ENCODE peak calls at places on chromosome 18, in four cellular contexts. K is activated CD8-positive, alpha-beta memory T cell treated with anti-CD3 and anti-CD28 coated beads, Interleukin-2, amount 50 U/mL, for 48 hours; I is HT-29; D is astrocyte of the spinal cord. Y is an unnamed sample.

GRCh38 chr18:45408218-45408617 is 207.1 kb upstream of the SLC14A2 start:
- DNase-seq in K (no peak), I (no peak), D (no peak), Y (no peak)

GRCh38 chr18:74299746-74300145 is 8.0 kb upstream of the CYB5A start:
- DNase-seq in I (no peak), K (no peak), D (peak), Y (peak)

GRCh38 chr18:2980607-2980923 is 32.4 kb downstream of the LPIN2 start:
- DNase-seq in K (no peak), D (no peak), I (no peak), Y (no peak)

GRCh38 chr18:44035554-44035953 is 645.1 kb upstream of the SETBP1 start:
- DNase-seq in D (no peak), K (no peak), I (no peak), Y (no peak)

GRCh38 chr18:12335503-12335902 is 27.5 kb downstream of the TUBB6 start:
- DNase-seq in I (no peak), K (no peak), D (no peak), Y (no peak)

GRCh38 chr18:9337875-9338274 is 3.3 kb downstream of the TWSG1 start:
- DNase-seq in I (no peak), K (no peak), D (peak), Y (no peak)

GRCh38 chr18:73006331-73006730 is 138.5 kb upstream of the NETO1 start:
- DNase-seq in I (no peak), K (no peak), D (no peak), Y (no peak)

GRCh38 chr18:72541871-72542690 is 2.1 kb downstream of the CBLN2 start:
- DNase-seq in I (no peak), D (peak), K (no peak), Y (no peak)

GRCh38 chr18:13539050-13539449 is 187.3 kb downstream of the FAM210A start:
- DNase-seq in I (no peak), D (no peak), K (no peak), Y (no peak)

GRCh38 chr18:30889582-30890301 is 152.8 kb downstream of the DSC3 start:
- DNase-seq in D (peak), K (no peak), I (peak), Y (no peak)

GRCh38 chr18:70073442-70073841 is 125.8 kb upstream of the CD226 start:
- DNase-seq in K (no peak), D (no peak), I (no peak), Y (no peak)

GRCh38 chr18:57776354-57776753 is 26.8 kb downstream of the ATP8B1 start:
- DNase-seq in D (no peak), I (no peak), K (no peak), Y (no peak)

GRCh38 chr18:74497778-74498177 is 1.6 kb downstream of the CNDP2 start:
- DNase-seq in K (no peak), D (no peak), I (no peak), Y (no peak)

GRCh38 chr18:25284861-25285574 is 66.9 kb downstream of the ZNF521 start:
- DNase-seq in D (peak), I (no peak), K (no peak), Y (no peak)

Y was measured in A172.